ENCODE peak calls at places on chromosomes 2 and 18, in four cellular contexts. V, C, N and R are unnamed samples.

GRCh38 chr2:217585362-217585761 is 417.4 kb downstream of the TNS1 start:
- DNase-seq in C (no peak), V (no peak), N (no peak), R (no peak)

GRCh38 chr2:195531754-195532153 is 125.3 kb upstream of the SLC39A10 start:
- DNase-seq in C (no peak), N (no peak), V (peak; percentile 41), R (no peak)

GRCh38 chr18:28175930-28176673 is 828 bp downstream of the CDH2 start:
- DNase-seq in V (peak; percentile 50), N (peak; percentile 46), C (peak; percentile 43), R (peak; percentile 45)

GRCh38 chr2:46723346-46723745 is 192.3 kb downstream of the MCFD2 start:
- DNase-seq in C (no peak), V (no peak), N (no peak), R (no peak)

GRCh38 chr2:143522699-143523098 is 393.5 kb downstream of the ARHGAP15 start:
- DNase-seq in C (no peak), V (no peak), N (no peak), R (no peak)

GRCh38 chr2:85602476-85603234 is at the start of gene TMEM150A:
- DNase-seq in C (peak; percentile 91), V (peak; percentile 87), N (peak; percentile 89), R (peak; percentile 81)

GRCh38 chr18:77114564-77115391 is 17.8 kb downstream of the MBP start:
- DNase-seq in N (peak; percentile 51), C (no peak), V (peak; percentile 85), R (no peak)

GRCh38 chr2:203301667-203302066 is 26.5 kb upstream of the ABI2 start:
- DNase-seq in N (no peak), C (no peak), V (peak; percentile 18), R (no peak)

GRCh38 chr2:230941202-230942180 is 16.4 kb upstream of the GPR55 start:
- DNase-seq in C (no peak), N (no peak), V (no peak), R (no peak)

GRCh38 chr2:105734762-105735538 is 9.8 kb upstream of the NCK2 start:
- DNase-seq in C (peak; percentile 80), N (no peak), V (peak; percentile 73), R (no peak)

GRCh38 chr2:240919786-240920782 is 13.9 kb downstream of the CROCC2 start:
- DNase-seq in V (no peak), N (peak; percentile 7), C (no peak), R (peak; percentile 7)

GRCh38 chr2:176106636-176107539 is at the start of gene HOXD11:
- DNase-seq in V (peak; percentile 24), N (no peak), C (no peak), R (no peak)

GRCh38 chr18:22108674-22109073 is 60.7 kb upstream of the GATA6 start:
- DNase-seq in C (no peak), N (no peak), V (no peak), R (no peak)

GRCh38 chr2:222576390-222577081 is 79.4 kb downstream of the FARSB start:
- DNase-seq in V (no peak), C (peak; percentile 23), N (no peak), R (no peak)

GRCh38 chr18:3889803-3890202 is 439.8 kb downstream of the TGIF1 start:
- DNase-seq in N (no peak), V (peak; percentile 57), C (no peak), R (no peak)

GRCh38 chr2:39871291-39871761 is 92.3 kb upstream of the THUMPD2 start:
- DNase-seq in C (peak; percentile 89), V (peak; percentile 78), N (no peak), R (no peak)

GRCh38 chr2:234611209-234611608 is 114.3 kb upstream of the ARL4C start:
- DNase-seq in N (no peak), V (peak; percentile 14), C (no peak), R (no peak)
- TF ChIP-seq CTCF in N (peak; percentile 53), V (peak; percentile 60), C (peak; percentile 53), R (peak; percentile 50)

GRCh38 chr18:2293109-2293839 is 278.0 kb downstream of the METTL4 start:
- DNase-seq in V (no peak), N (no peak), C (no peak), R (no peak)
- TF ChIP-seq CTCF in V (no peak), N (peak; percentile 17), C (no peak), R (no peak)

DNA sequence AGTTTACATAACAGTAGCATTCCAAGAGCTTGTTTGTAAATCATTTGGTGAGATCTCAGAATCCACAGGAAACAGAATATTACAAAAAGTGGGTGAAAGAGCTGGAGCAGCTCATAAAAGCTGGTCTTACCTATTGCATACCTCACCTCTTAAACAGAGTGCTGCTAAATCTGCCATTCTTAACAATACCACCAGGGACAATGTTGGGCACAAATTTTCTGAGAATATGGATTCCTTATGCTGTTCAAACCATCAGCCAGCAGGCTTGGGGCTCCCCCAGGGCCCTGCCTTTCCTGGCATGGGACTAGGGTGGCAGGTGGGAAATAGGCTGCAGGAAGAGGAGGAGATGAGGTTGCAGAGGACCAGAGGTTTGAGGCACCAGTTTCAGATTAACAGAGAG is 55.6 kb downstream of the TGFA start:
- DNase-seq in N (no peak), C (peak; percentile 82), V (no peak), R (no peak)
- TF ChIP-seq CTCF in N (peak; percentile 45), C (peak; percentile 64), V (no peak), R (peak; percentile 39)

GRCh38 chr2:194314042-194314441 is 1343.0 kb upstream of the SLC39A10 start:
- DNase-seq in N (no peak), V (no peak), C (no peak), R (no peak)

GRCh38 chr2:194320520-194320919 is 1336.5 kb upstream of the SLC39A10 start:
- DNase-seq in C (no peak), V (no peak), N (no peak), R (no peak)

GRCh38 chr2:194323740-194324139 is 1333.3 kb upstream of the SLC39A10 start:
- DNase-seq in C (no peak), V (no peak), N (no peak), R (no peak)

GRCh38 chr2:194319222-194319992 is 1337.6 kb upstream of the SLC39A10 start:
- DNase-seq in N (no peak), V (no peak), C (no peak), R (no peak)
- TF ChIP-seq CTCF in N (peak; percentile 38), V (no peak), C (peak; percentile 42), R (peak; percentile 22)

GRCh38 chr2:48452108-48452507 is 77.8 kb upstream of the STON1 start:
- DNase-seq in C (no peak), N (no peak), V (no peak), R (no peak)

GRCh38 chr2:48450936-48451602 is 78.9 kb upstream of the STON1 start:
- DNase-seq in V (no peak), N (no peak), C (no peak), R (no peak)

GRCh38 chr2:48450256-48450655 is 79.7 kb upstream of the STON1 start:
- DNase-seq in V (no peak), N (no peak), C (no peak), R (no peak)

GRCh38 chr2:48457227-48457626 is 72.7 kb upstream of the STON1 start:
- DNase-seq in C (no peak), N (no peak), V (no peak), R (no peak)

GRCh38 chr2:48454504-48454903 is 75.5 kb upstream of the STON1 start:
- DNase-seq in V (peak; percentile 54), N (no peak), C (no peak), R (no peak)
- TF ChIP-seq CTCF in V (no peak), N (no peak), C (no peak), R (no peak)

GRCh38 chr2:114526856-114527255 is 84.4 kb downstream of the DPP10 start:
- DNase-seq in N (no peak), C (no peak), V (no peak), R (no peak)
- TF ChIP-seq CTCF in N (no peak), C (no peak), V (no peak), R (no peak)

GRCh38 chr2:21163213-21163612 is 39.4 kb downstream of the TDRD15 start:
- DNase-seq in C (no peak), N (no peak), V (no peak), R (no peak)

GRCh38 chr2:21162615-21162878 is 38.8 kb downstream of the TDRD15 start:
- DNase-seq in V (no peak), C (no peak), N (no peak), R (no peak)

GRCh38 chr2:21161122-21161521 is 37.4 kb downstream of the TDRD15 start:
- DNase-seq in N (no peak), V (no peak), C (no peak), R (no peak)

GRCh38 chr2:21161832-21162614 is 38.3 kb downstream of the TDRD15 start:
- DNase-seq in C (no peak), V (no peak), N (no peak), R (no peak)

GRCh38 chr2:21165350-21165749 is 41.6 kb downstream of the TDRD15 start:
- DNase-seq in N (no peak), C (peak; percentile 5), V (peak; percentile 7), R (no peak)
- TF ChIP-seq CTCF in N (no peak), C (peak; percentile 51), V (peak; percentile 4), R (peak; percentile 46)